ENCODE peak calls at places on chromosome 1, in ten cellular contexts. One of them, this sample, is unnamed. For H3K4me1, the result is how much of the 10 kb centered on the place peaks cover.

GRCh38 chr1:56326056-56326455 is 253.3 kb downstream of the PLPP3 start:
- DNase-seq in fibroblast of lung: peak
- DNase-seq in PC-3: peak
- DNase-seq in right cardiac atrium: no peak
- DNase-seq in suprapubic skin: no peak
- DNase-seq in esophagus squamous epithelium: no peak
- DNase-seq in naive thymus-derived CD4-positive, alpha-beta T cell: no peak
- DNase-seq in ascending aorta: no peak
- DNase-seq in psoas muscle: no peak
- DNase-seq in MM.1S: no peak
- DNase-seq in this sample: no peak

GRCh38 chr1:71861022-71861421 is 421.3 kb downstream of the NEGR1 start:
- DNase-seq in fibroblast of lung: peak
- DNase-seq in PC-3: peak
- DNase-seq in right cardiac atrium: no peak
- DNase-seq in suprapubic skin: no peak
- DNase-seq in esophagus squamous epithelium: no peak
- DNase-seq in naive thymus-derived CD4-positive, alpha-beta T cell: no peak
- DNase-seq in ascending aorta: no peak
- DNase-seq in psoas muscle: no peak
- DNase-seq in MM.1S: no peak
- DNase-seq in this sample: no peak

GRCh38 chr1:31814041-31814511 is 1.7 kb downstream of the SPOCD1 start:
- DNase-seq in fibroblast of lung: no peak
- DNase-seq in PC-3: no peak
- DNase-seq in right cardiac atrium: no peak
- DNase-seq in suprapubic skin: no peak
- DNase-seq in esophagus squamous epithelium: no peak
- DNase-seq in naive thymus-derived CD4-positive, alpha-beta T cell: no peak
- DNase-seq in ascending aorta: peak
- DNase-seq in psoas muscle: no peak
- DNase-seq in MM.1S: no peak
- DNase-seq in this sample: no peak

GRCh38 chr1:209988706-209989105 is 50.7 kb downstream of the SYT14 start:
- DNase-seq in fibroblast of lung: peak
- DNase-seq in PC-3: peak
- DNase-seq in right cardiac atrium: no peak
- DNase-seq in suprapubic skin: no peak
- DNase-seq in esophagus squamous epithelium: no peak
- DNase-seq in naive thymus-derived CD4-positive, alpha-beta T cell: no peak
- DNase-seq in ascending aorta: no peak
- DNase-seq in psoas muscle: no peak
- DNase-seq in MM.1S: no peak
- DNase-seq in this sample: no peak

GRCh38 chr1:223780926-223781325 is 64.8 kb downstream of the TP53BP2 start:
- DNase-seq in fibroblast of lung: no peak
- DNase-seq in PC-3: no peak
- DNase-seq in right cardiac atrium: no peak
- DNase-seq in suprapubic skin: no peak
- DNase-seq in esophagus squamous epithelium: no peak
- DNase-seq in naive thymus-derived CD4-positive, alpha-beta T cell: no peak
- DNase-seq in ascending aorta: no peak
- DNase-seq in psoas muscle: no peak
- DNase-seq in MM.1S: no peak
- DNase-seq in this sample: no peak

GRCh38 chr1:55320891-55321290 is 105.7 kb upstream of the USP24 start:
- DNase-seq in fibroblast of lung: no peak
- DNase-seq in PC-3: no peak
- DNase-seq in right cardiac atrium: no peak
- DNase-seq in suprapubic skin: no peak
- DNase-seq in esophagus squamous epithelium: no peak
- DNase-seq in naive thymus-derived CD4-positive, alpha-beta T cell: no peak
- DNase-seq in ascending aorta: no peak
- DNase-seq in psoas muscle: no peak
- DNase-seq in MM.1S: no peak
- DNase-seq in this sample: no peak

GRCh38 chr1:151831605-151832004 is at the start of gene RORC:
- DNase-seq in fibroblast of lung: no peak
- DNase-seq in PC-3: no peak
- DNase-seq in right cardiac atrium: no peak
- DNase-seq in suprapubic skin: no peak
- DNase-seq in esophagus squamous epithelium: no peak
- DNase-seq in naive thymus-derived CD4-positive, alpha-beta T cell: no peak
- DNase-seq in ascending aorta: no peak
- DNase-seq in psoas muscle: peak
- DNase-seq in MM.1S: no peak
- DNase-seq in this sample: peak

GRCh38 chr1:177857285-177857684 is 112.6 kb downstream of the SEC16B start:
- DNase-seq in fibroblast of lung: no peak
- DNase-seq in PC-3: no peak
- DNase-seq in right cardiac atrium: no peak
- DNase-seq in suprapubic skin: no peak
- DNase-seq in esophagus squamous epithelium: no peak
- DNase-seq in naive thymus-derived CD4-positive, alpha-beta T cell: no peak
- DNase-seq in ascending aorta: no peak
- DNase-seq in psoas muscle: no peak
- DNase-seq in MM.1S: no peak
- DNase-seq in this sample: no peak

GRCh38 chr1:193102662-193103061 is 2.6 kb downstream of the GLRX2 start:
- DNase-seq in fibroblast of lung: no peak
- DNase-seq in PC-3: no peak
- DNase-seq in right cardiac atrium: no peak
- DNase-seq in suprapubic skin: no peak
- DNase-seq in esophagus squamous epithelium: no peak
- DNase-seq in naive thymus-derived CD4-positive, alpha-beta T cell: no peak
- DNase-seq in ascending aorta: no peak
- DNase-seq in psoas muscle: no peak
- DNase-seq in MM.1S: no peak
- DNase-seq in this sample: no peak

GRCh38 chr1:33641099-33641830 is 168.8 kb downstream of the ZSCAN20 start:
- DNase-seq in fibroblast of lung: peak
- DNase-seq in PC-3: peak
- DNase-seq in right cardiac atrium: no peak
- DNase-seq in suprapubic skin: no peak
- DNase-seq in esophagus squamous epithelium: no peak
- DNase-seq in naive thymus-derived CD4-positive, alpha-beta T cell: no peak
- DNase-seq in ascending aorta: no peak
- DNase-seq in psoas muscle: no peak
- DNase-seq in MM.1S: no peak
- DNase-seq in this sample: no peak

GRCh38 chr1:23624440-23624839 is 65.1 kb upstream of the ID3 start:
- DNase-seq in fibroblast of lung: no peak
- DNase-seq in PC-3: no peak
- DNase-seq in right cardiac atrium: no peak
- DNase-seq in suprapubic skin: no peak
- DNase-seq in esophagus squamous epithelium: no peak
- DNase-seq in naive thymus-derived CD4-positive, alpha-beta T cell: no peak
- DNase-seq in ascending aorta: no peak
- DNase-seq in psoas muscle: no peak
- DNase-seq in MM.1S: no peak
- DNase-seq in this sample: no peak

GRCh38 chr1:41501581-41501980 is 17.1 kb upstream of the EDN2 start:
- DNase-seq in fibroblast of lung: no peak
- DNase-seq in PC-3: peak
- DNase-seq in right cardiac atrium: peak
- DNase-seq in suprapubic skin: no peak
- DNase-seq in esophagus squamous epithelium: no peak
- DNase-seq in naive thymus-derived CD4-positive, alpha-beta T cell: no peak
- DNase-seq in ascending aorta: no peak
- DNase-seq in psoas muscle: peak
- DNase-seq in MM.1S: no peak
- DNase-seq in this sample: peak

GRCh38 chr1:22717038-22717758 is 6.6 kb downstream of the EPHB2 start:
- DNase-seq in fibroblast of lung: no peak
- DNase-seq in PC-3: peak
- DNase-seq in right cardiac atrium: no peak
- DNase-seq in suprapubic skin: no peak
- DNase-seq in esophagus squamous epithelium: no peak
- DNase-seq in naive thymus-derived CD4-positive, alpha-beta T cell: no peak
- DNase-seq in ascending aorta: no peak
- DNase-seq in psoas muscle: no peak
- DNase-seq in MM.1S: no peak
- DNase-seq in this sample: no peak

GRCh38 chr1:12447301-12447700 is 170.7 kb downstream of the DHRS3 start:
- DNase-seq in fibroblast of lung: peak
- DNase-seq in PC-3: no peak
- DNase-seq in right cardiac atrium: no peak
- DNase-seq in suprapubic skin: no peak
- DNase-seq in esophagus squamous epithelium: no peak
- DNase-seq in naive thymus-derived CD4-positive, alpha-beta T cell: no peak
- DNase-seq in ascending aorta: no peak
- DNase-seq in psoas muscle: no peak
- DNase-seq in MM.1S: no peak
- DNase-seq in this sample: no peak

GRCh38 chr1:229509576-229509975 is 1.4 kb upstream of the NUP133 start:
- DNase-seq in fibroblast of lung: peak
- DNase-seq in PC-3: peak
- DNase-seq in right cardiac atrium: no peak
- DNase-seq in suprapubic skin: no peak
- DNase-seq in esophagus squamous epithelium: no peak
- DNase-seq in naive thymus-derived CD4-positive, alpha-beta T cell: no peak
- DNase-seq in ascending aorta: no peak
- DNase-seq in psoas muscle: no peak
- DNase-seq in MM.1S: no peak
- DNase-seq in this sample: no peak

GRCh38 chr1:9626201-9626608 is 25.3 kb upstream of the PIK3CD start:
- DNase-seq in fibroblast of lung: no peak
- DNase-seq in PC-3: no peak
- DNase-seq in right cardiac atrium: no peak
- DNase-seq in suprapubic skin: no peak
- DNase-seq in esophagus squamous epithelium: no peak
- DNase-seq in naive thymus-derived CD4-positive, alpha-beta T cell: no peak
- DNase-seq in ascending aorta: no peak
- DNase-seq in psoas muscle: no peak
- DNase-seq in MM.1S: peak
- DNase-seq in this sample: no peak
- H3K4me1 ChIP-seq in fibroblast of lung: under half
- H3K4me1 ChIP-seq in PC-3: under half
- H3K4me1 ChIP-seq in right cardiac atrium: under half
- H3K4me1 ChIP-seq in suprapubic skin: under half
- H3K4me1 ChIP-seq in esophagus squamous epithelium: under half
- H3K4me1 ChIP-seq in naive thymus-derived CD4-positive, alpha-beta T cell: under half
- H3K4me1 ChIP-seq in ascending aorta: under half
- H3K4me1 ChIP-seq in psoas muscle: under half
- H3K4me1 ChIP-seq in MM.1S: under half
- H3K4me1 ChIP-seq in this sample: under half

GRCh38 chr1:10760566-10761502 is 35.6 kb downstream of the CASZ1 start:
- DNase-seq in fibroblast of lung: no peak
- DNase-seq in PC-3: no peak
- DNase-seq in right cardiac atrium: peak
- DNase-seq in suprapubic skin: no peak
- DNase-seq in esophagus squamous epithelium: no peak
- DNase-seq in naive thymus-derived CD4-positive, alpha-beta T cell: no peak
- DNase-seq in ascending aorta: no peak
- DNase-seq in psoas muscle: no peak
- DNase-seq in MM.1S: no peak
- DNase-seq in this sample: no peak
- H3K4me1 ChIP-seq in fibroblast of lung: under half
- H3K4me1 ChIP-seq in PC-3: under half
- H3K4me1 ChIP-seq in right cardiac atrium: under half
- H3K4me1 ChIP-seq in suprapubic skin: half or more
- H3K4me1 ChIP-seq in esophagus squamous epithelium: half or more
- H3K4me1 ChIP-seq in naive thymus-derived CD4-positive, alpha-beta T cell: under half
- H3K4me1 ChIP-seq in ascending aorta: under half
- H3K4me1 ChIP-seq in psoas muscle: half or more
- H3K4me1 ChIP-seq in MM.1S: under half
- H3K4me1 ChIP-seq in this sample: half or more

GRCh38 chr1:81509619-81510018 is 291.1 kb upstream of the ADGRL2 start:
- DNase-seq in fibroblast of lung: peak
- DNase-seq in PC-3: no peak
- DNase-seq in right cardiac atrium: peak
- DNase-seq in suprapubic skin: no peak
- DNase-seq in esophagus squamous epithelium: no peak
- DNase-seq in naive thymus-derived CD4-positive, alpha-beta T cell: no peak
- DNase-seq in ascending aorta: no peak
- DNase-seq in psoas muscle: no peak
- DNase-seq in MM.1S: no peak
- DNase-seq in this sample: no peak
- H3K4me1 ChIP-seq in fibroblast of lung: under half
- H3K4me1 ChIP-seq in PC-3: under half
- H3K4me1 ChIP-seq in right cardiac atrium: under half
- H3K4me1 ChIP-seq in suprapubic skin: under half
- H3K4me1 ChIP-seq in esophagus squamous epithelium: under half
- H3K4me1 ChIP-seq in naive thymus-derived CD4-positive, alpha-beta T cell: under half
- H3K4me1 ChIP-seq in ascending aorta: under half
- H3K4me1 ChIP-seq in psoas muscle: under half
- H3K4me1 ChIP-seq in MM.1S: under half
- H3K4me1 ChIP-seq in this sample: under half

GRCh38 chr1:184940226-184940625 is 34.1 kb downstream of the NIBAN1 start:
- DNase-seq in fibroblast of lung: peak
- DNase-seq in PC-3: no peak
- DNase-seq in right cardiac atrium: no peak
- DNase-seq in suprapubic skin: no peak
- DNase-seq in esophagus squamous epithelium: no peak
- DNase-seq in naive thymus-derived CD4-positive, alpha-beta T cell: no peak
- DNase-seq in ascending aorta: no peak
- DNase-seq in psoas muscle: no peak
- DNase-seq in MM.1S: no peak
- DNase-seq in this sample: no peak
- H3K4me1 ChIP-seq in fibroblast of lung: under half
- H3K4me1 ChIP-seq in PC-3: under half
- H3K4me1 ChIP-seq in right cardiac atrium: under half
- H3K4me1 ChIP-seq in suprapubic skin: under half
- H3K4me1 ChIP-seq in esophagus squamous epithelium: under half
- H3K4me1 ChIP-seq in naive thymus-derived CD4-positive, alpha-beta T cell: under half
- H3K4me1 ChIP-seq in ascending aorta: under half
- H3K4me1 ChIP-seq in psoas muscle: under half
- H3K4me1 ChIP-seq in MM.1S: under half
- H3K4me1 ChIP-seq in this sample: under half

This sample was measured in heart left ventricle.